ENCODE peak calls at places on chromosomes 1 and 21, in six cellular contexts. T, A, R, W, D and P are unnamed samples.

GRCh38 chr21:44639331-44639655 is 2.1 kb downstream of the KRTAP10-10 start:
- DNase-seq in T (no peak), A (no peak), R (no peak), W (no peak), D (no peak), P (no peak)

GRCh38 chr1:50109647-50110075 is 941 bp downstream of the ELAVL4 start:
- DNase-seq in T (no peak), A (no peak), R (no peak), W (no peak), D (no peak), P (peak; percentile 29)

GRCh38 chr1:221035680-221036153 is 156.5 kb downstream of the HLX start:
- DNase-seq in T (no peak), A (no peak), R (peak; percentile 81), W (no peak), D (no peak), P (peak; percentile 53)

GRCh38 chr1:171122903-171123302 is 32.2 kb downstream of the FMO3 start:
- DNase-seq in T (no peak), A (no peak), R (no peak), W (no peak), D (no peak), P (no peak)

GRCh38 chr1:174021611-174022079 is 512 bp downstream of the RC3H1 start:
- DNase-seq in T (peak; percentile 53), A (no peak), R (peak; percentile 80), W (peak; percentile 54), D (no peak), P (peak; percentile 67)

GRCh38 chr1:209774592-209774991 is 9.8 kb downstream of the C1orf74 start:
- DNase-seq in T (no peak), A (no peak), R (no peak), W (no peak), D (no peak), P (no peak)

GRCh38 chr1:34356862-34357261 is 180.2 kb downstream of the C1orf94 start:
- DNase-seq in T (no peak), A (no peak), R (no peak), W (no peak), D (no peak), P (no peak)

GRCh38 chr21:24852610-24853195 is 754.6 kb downstream of the MRPL39 start:
- DNase-seq in T (no peak), A (no peak), R (no peak), W (no peak), D (no peak), P (no peak)

GRCh38 chr1:240467895-240468294 is 144.1 kb downstream of the GREM2 start:
- DNase-seq in T (no peak), A (no peak), R (no peak), W (no peak), D (no peak), P (no peak)

GRCh38 chr1:204127597-204128242 is 24.1 kb downstream of the ETNK2 start:
- DNase-seq in T (peak; percentile 89), A (peak; percentile 58), R (peak; percentile 86), W (peak; percentile 83), D (no peak), P (peak; percentile 50)

GRCh38 chr1:247115141-247115510 is 11.0 kb upstream of the ZNF669 start:
- DNase-seq in T (no peak), A (no peak), R (no peak), W (no peak), D (no peak), P (no peak)

GRCh38 chr1:91876751-91877573 is 9.0 kb downstream of the TGFBR3 start:
- DNase-seq in T (no peak), A (no peak), R (no peak), W (no peak), D (no peak), P (no peak)

GRCh38 chr1:230792691-230793462 is 45.7 kb downstream of the CAPN9 start:
- DNase-seq in T (peak; percentile 44), A (no peak), R (peak; percentile 20), W (no peak), D (no peak), P (peak; percentile 1)

GRCh38 chr21:45309069-45309521 is 21.4 kb upstream of the POFUT2 start:
- DNase-seq in T (peak; percentile 59), A (peak; percentile 81), R (peak; percentile 89), W (peak; percentile 87), D (peak; percentile 86), P (peak; percentile 52)

GRCh38 chr1:52553372-52554266 is 727 bp upstream of the TUT4 start:
- DNase-seq in T (peak; percentile 87), A (peak; percentile 85), R (peak; percentile 82), W (peak; percentile 81), D (peak; percentile 98), P (peak; percentile 81)

GRCh38 chr1:10263450-10264082 is 53.2 kb downstream of the KIF1B start:
- DNase-seq in T (no peak), A (no peak), R (no peak), W (no peak), D (no peak), P (no peak)

GRCh38 chr1:218823291-218823900 is 350.3 kb upstream of the LYPLAL1 start:
- DNase-seq in T (no peak), A (no peak), R (no peak), W (no peak), D (no peak), P (no peak)

GRCh38 chr1:145892486-145893087 is 6.9 kb upstream of the ANKRD35 start:
- DNase-seq in T (no peak), A (no peak), R (peak; percentile 85), W (no peak), D (no peak), P (no peak)

GRCh38 chr21:32802954-32803353 is 31.4 kb upstream of the PAXBP1 start:
- DNase-seq in T (no peak), A (no peak), R (no peak), W (no peak), D (no peak), P (no peak)